ENCODE peak calls at places on chromosomes 7 and 10, in nine cellular contexts. One of them, this sample, is unnamed.

GRCh38 chr7:38681882-38682281 is 50.7 kb upstream of the AMPH start:
- DNase-seq in immature natural killer cell: no peak
- DNase-seq in cardiac muscle cell: peak
- DNase-seq in activated CD4-positive, alpha-beta T cell treated with anti-CD3 and anti-CD28 coated beads, Interleukin-2, amount 50 U/mL, for 4 hours: no peak
- DNase-seq in H7: no peak
- DNase-seq in neural progenitor cell: no peak
- DNase-seq in activated T-cell treated with anti-CD3 and anti-CD28 coated beads, Interleukin-2, amount 50 U/mL, for 24 hours: no peak
- DNase-seq in islet precursor cell: no peak
- DNase-seq in GM12891: no peak
- DNase-seq in this sample: no peak

GRCh38 chr10:129694184-129694583 is 227.1 kb downstream of the MGMT start:
- DNase-seq in immature natural killer cell: no peak
- DNase-seq in cardiac muscle cell: no peak
- DNase-seq in activated CD4-positive, alpha-beta T cell treated with anti-CD3 and anti-CD28 coated beads, Interleukin-2, amount 50 U/mL, for 4 hours: no peak
- DNase-seq in H7: no peak
- DNase-seq in neural progenitor cell: no peak
- DNase-seq in activated T-cell treated with anti-CD3 and anti-CD28 coated beads, Interleukin-2, amount 50 U/mL, for 24 hours: no peak
- DNase-seq in islet precursor cell: no peak
- DNase-seq in GM12891: no peak
- DNase-seq in this sample: no peak

GRCh38 chr7:112104153-112104552 is 102.0 kb downstream of the DOCK4 start:
- DNase-seq in immature natural killer cell: no peak
- DNase-seq in cardiac muscle cell: no peak
- DNase-seq in activated CD4-positive, alpha-beta T cell treated with anti-CD3 and anti-CD28 coated beads, Interleukin-2, amount 50 U/mL, for 4 hours: no peak
- DNase-seq in H7: no peak
- DNase-seq in neural progenitor cell: no peak
- DNase-seq in activated T-cell treated with anti-CD3 and anti-CD28 coated beads, Interleukin-2, amount 50 U/mL, for 24 hours: no peak
- DNase-seq in islet precursor cell: no peak
- DNase-seq in GM12891: no peak
- DNase-seq in this sample: no peak

GRCh38 chr7:33093266-33093665 is 15.9 kb downstream of the RP9 start:
- DNase-seq in immature natural killer cell: no peak
- DNase-seq in cardiac muscle cell: no peak
- DNase-seq in activated CD4-positive, alpha-beta T cell treated with anti-CD3 and anti-CD28 coated beads, Interleukin-2, amount 50 U/mL, for 4 hours: no peak
- DNase-seq in H7: no peak
- DNase-seq in neural progenitor cell: no peak
- DNase-seq in activated T-cell treated with anti-CD3 and anti-CD28 coated beads, Interleukin-2, amount 50 U/mL, for 24 hours: no peak
- DNase-seq in islet precursor cell: no peak
- DNase-seq in GM12891: no peak
- DNase-seq in this sample: no peak

GRCh38 chr10:129466703-129467345 is at the start of gene MGMT:
- DNase-seq in immature natural killer cell: peak
- DNase-seq in cardiac muscle cell: peak
- DNase-seq in activated CD4-positive, alpha-beta T cell treated with anti-CD3 and anti-CD28 coated beads, Interleukin-2, amount 50 U/mL, for 4 hours: peak
- DNase-seq in H7: peak
- DNase-seq in neural progenitor cell: peak
- DNase-seq in activated T-cell treated with anti-CD3 and anti-CD28 coated beads, Interleukin-2, amount 50 U/mL, for 24 hours: peak
- DNase-seq in islet precursor cell: peak
- DNase-seq in GM12891: peak
- DNase-seq in this sample: peak

GRCh38 chr7:96306385-96307125 is 15.3 kb downstream of the SLC25A13 start:
- DNase-seq in immature natural killer cell: no peak
- DNase-seq in cardiac muscle cell: no peak
- DNase-seq in activated CD4-positive, alpha-beta T cell treated with anti-CD3 and anti-CD28 coated beads, Interleukin-2, amount 50 U/mL, for 4 hours: no peak
- DNase-seq in H7: no peak
- DNase-seq in neural progenitor cell: no peak
- DNase-seq in activated T-cell treated with anti-CD3 and anti-CD28 coated beads, Interleukin-2, amount 50 U/mL, for 24 hours: no peak
- DNase-seq in islet precursor cell: no peak
- DNase-seq in GM12891: no peak
- DNase-seq in this sample: no peak

GRCh38 chr10:31739759-31740158 is 188.9 kb downstream of the ARHGAP12 start:
- DNase-seq in immature natural killer cell: no peak
- DNase-seq in cardiac muscle cell: peak
- DNase-seq in activated CD4-positive, alpha-beta T cell treated with anti-CD3 and anti-CD28 coated beads, Interleukin-2, amount 50 U/mL, for 4 hours: no peak
- DNase-seq in H7: no peak
- DNase-seq in neural progenitor cell: no peak
- DNase-seq in activated T-cell treated with anti-CD3 and anti-CD28 coated beads, Interleukin-2, amount 50 U/mL, for 24 hours: no peak
- DNase-seq in islet precursor cell: peak
- DNase-seq in GM12891: no peak
- DNase-seq in this sample: no peak

GRCh38 chr7:123660514-123661354 is 5.1 kb downstream of the LMOD2 start:
- DNase-seq in immature natural killer cell: no peak
- DNase-seq in cardiac muscle cell: no peak
- DNase-seq in activated CD4-positive, alpha-beta T cell treated with anti-CD3 and anti-CD28 coated beads, Interleukin-2, amount 50 U/mL, for 4 hours: no peak
- DNase-seq in H7: no peak
- DNase-seq in neural progenitor cell: no peak
- DNase-seq in activated T-cell treated with anti-CD3 and anti-CD28 coated beads, Interleukin-2, amount 50 U/mL, for 24 hours: no peak
- DNase-seq in islet precursor cell: no peak
- DNase-seq in GM12891: no peak
- DNase-seq in this sample: no peak

GRCh38 chr7:134899729-134900128 is 86.6 kb upstream of the AGBL3 start:
- DNase-seq in immature natural killer cell: no peak
- DNase-seq in cardiac muscle cell: peak
- DNase-seq in activated CD4-positive, alpha-beta T cell treated with anti-CD3 and anti-CD28 coated beads, Interleukin-2, amount 50 U/mL, for 4 hours: no peak
- DNase-seq in H7: no peak
- DNase-seq in neural progenitor cell: no peak
- DNase-seq in activated T-cell treated with anti-CD3 and anti-CD28 coated beads, Interleukin-2, amount 50 U/mL, for 24 hours: no peak
- DNase-seq in islet precursor cell: peak
- DNase-seq in GM12891: no peak
- DNase-seq in this sample: no peak

GRCh38 chr10:92789826-92790225 is 58.5 kb upstream of the EXOC6 start:
- DNase-seq in immature natural killer cell: no peak
- DNase-seq in cardiac muscle cell: no peak
- DNase-seq in activated CD4-positive, alpha-beta T cell treated with anti-CD3 and anti-CD28 coated beads, Interleukin-2, amount 50 U/mL, for 4 hours: no peak
- DNase-seq in H7: no peak
- DNase-seq in neural progenitor cell: peak
- DNase-seq in activated T-cell treated with anti-CD3 and anti-CD28 coated beads, Interleukin-2, amount 50 U/mL, for 24 hours: no peak
- DNase-seq in islet precursor cell: no peak
- DNase-seq in GM12891: no peak
- DNase-seq in this sample: no peak

GRCh38 chr7:94509879-94510581 is 421 bp downstream of the CASD1 start:
- DNase-seq in immature natural killer cell: peak
- DNase-seq in cardiac muscle cell: peak
- DNase-seq in activated CD4-positive, alpha-beta T cell treated with anti-CD3 and anti-CD28 coated beads, Interleukin-2, amount 50 U/mL, for 4 hours: peak
- DNase-seq in H7: peak
- DNase-seq in neural progenitor cell: peak
- DNase-seq in activated T-cell treated with anti-CD3 and anti-CD28 coated beads, Interleukin-2, amount 50 U/mL, for 24 hours: peak
- DNase-seq in islet precursor cell: peak
- DNase-seq in GM12891: peak
- DNase-seq in this sample: no peak

GRCh38 chr7:92569137-92569536 is 21.1 kb downstream of the FAM133B start:
- DNase-seq in immature natural killer cell: no peak
- DNase-seq in cardiac muscle cell: peak
- DNase-seq in activated CD4-positive, alpha-beta T cell treated with anti-CD3 and anti-CD28 coated beads, Interleukin-2, amount 50 U/mL, for 4 hours: no peak
- DNase-seq in H7: no peak
- DNase-seq in neural progenitor cell: no peak
- DNase-seq in activated T-cell treated with anti-CD3 and anti-CD28 coated beads, Interleukin-2, amount 50 U/mL, for 24 hours: no peak
- DNase-seq in islet precursor cell: no peak
- DNase-seq in GM12891: no peak
- DNase-seq in this sample: no peak

GRCh38 chr10:128186959-128187787 is 61.0 kb upstream of the MKI67 start:
- DNase-seq in immature natural killer cell: peak
- DNase-seq in cardiac muscle cell: no peak
- DNase-seq in activated CD4-positive, alpha-beta T cell treated with anti-CD3 and anti-CD28 coated beads, Interleukin-2, amount 50 U/mL, for 4 hours: no peak
- DNase-seq in H7: peak
- DNase-seq in neural progenitor cell: no peak
- DNase-seq in activated T-cell treated with anti-CD3 and anti-CD28 coated beads, Interleukin-2, amount 50 U/mL, for 24 hours: peak
- DNase-seq in islet precursor cell: no peak
- DNase-seq in GM12891: no peak
- DNase-seq in this sample: no peak

GRCh38 chr10:22612316-22612715 is 102.1 kb downstream of the PIP4K2A start:
- DNase-seq in immature natural killer cell: no peak
- DNase-seq in cardiac muscle cell: no peak
- DNase-seq in activated CD4-positive, alpha-beta T cell treated with anti-CD3 and anti-CD28 coated beads, Interleukin-2, amount 50 U/mL, for 4 hours: no peak
- DNase-seq in H7: no peak
- DNase-seq in neural progenitor cell: no peak
- DNase-seq in activated T-cell treated with anti-CD3 and anti-CD28 coated beads, Interleukin-2, amount 50 U/mL, for 24 hours: no peak
- DNase-seq in islet precursor cell: no peak
- DNase-seq in GM12891: no peak
- DNase-seq in this sample: no peak

GRCh38 chr10:103820101-103821062 is 35.0 kb downstream of the SH3PXD2A start:
- DNase-seq in immature natural killer cell: no peak
- DNase-seq in cardiac muscle cell: peak
- DNase-seq in activated CD4-positive, alpha-beta T cell treated with anti-CD3 and anti-CD28 coated beads, Interleukin-2, amount 50 U/mL, for 4 hours: no peak
- DNase-seq in H7: no peak
- DNase-seq in neural progenitor cell: no peak
- DNase-seq in activated T-cell treated with anti-CD3 and anti-CD28 coated beads, Interleukin-2, amount 50 U/mL, for 24 hours: no peak
- DNase-seq in islet precursor cell: peak
- DNase-seq in GM12891: no peak
- DNase-seq in this sample: no peak

GRCh38 chr10:127755758-127756157 is 18.8 kb downstream of the FOXI2 start:
- DNase-seq in immature natural killer cell: no peak
- DNase-seq in cardiac muscle cell: no peak
- DNase-seq in activated CD4-positive, alpha-beta T cell treated with anti-CD3 and anti-CD28 coated beads, Interleukin-2, amount 50 U/mL, for 4 hours: no peak
- DNase-seq in H7: no peak
- DNase-seq in neural progenitor cell: no peak
- DNase-seq in activated T-cell treated with anti-CD3 and anti-CD28 coated beads, Interleukin-2, amount 50 U/mL, for 24 hours: no peak
- DNase-seq in islet precursor cell: peak
- DNase-seq in GM12891: no peak
- DNase-seq in this sample: no peak

GRCh38 chr10:11012476-11012875 is 5.2 kb upstream of the CELF2 start:
- DNase-seq in immature natural killer cell: no peak
- DNase-seq in cardiac muscle cell: no peak
- DNase-seq in activated CD4-positive, alpha-beta T cell treated with anti-CD3 and anti-CD28 coated beads, Interleukin-2, amount 50 U/mL, for 4 hours: no peak
- DNase-seq in H7: no peak
- DNase-seq in neural progenitor cell: no peak
- DNase-seq in activated T-cell treated with anti-CD3 and anti-CD28 coated beads, Interleukin-2, amount 50 U/mL, for 24 hours: no peak
- DNase-seq in islet precursor cell: no peak
- DNase-seq in GM12891: no peak
- DNase-seq in this sample: no peak

GRCh38 chr7:17830206-17830605 is 110.1 kb downstream of the SNX13 start:
- DNase-seq in immature natural killer cell: no peak
- DNase-seq in cardiac muscle cell: peak
- DNase-seq in activated CD4-positive, alpha-beta T cell treated with anti-CD3 and anti-CD28 coated beads, Interleukin-2, amount 50 U/mL, for 4 hours: no peak
- DNase-seq in H7: no peak
- DNase-seq in neural progenitor cell: no peak
- DNase-seq in activated T-cell treated with anti-CD3 and anti-CD28 coated beads, Interleukin-2, amount 50 U/mL, for 24 hours: no peak
- DNase-seq in islet precursor cell: no peak
- DNase-seq in GM12891: no peak
- DNase-seq in this sample: no peak

GRCh38 chr7:16619979-16620408 is 25.6 kb downstream of the ANKMY2 start:
- DNase-seq in immature natural killer cell: no peak
- DNase-seq in cardiac muscle cell: no peak
- DNase-seq in activated CD4-positive, alpha-beta T cell treated with anti-CD3 and anti-CD28 coated beads, Interleukin-2, amount 50 U/mL, for 4 hours: no peak
- DNase-seq in H7: no peak
- DNase-seq in neural progenitor cell: no peak
- DNase-seq in activated T-cell treated with anti-CD3 and anti-CD28 coated beads, Interleukin-2, amount 50 U/mL, for 24 hours: no peak
- DNase-seq in islet precursor cell: no peak
- DNase-seq in GM12891: no peak
- DNase-seq in this sample: no peak

GRCh38 chr10:59279476-59279875 is 82.9 kb downstream of the FAM13C start:
- DNase-seq in immature natural killer cell: no peak
- DNase-seq in cardiac muscle cell: no peak
- DNase-seq in activated CD4-positive, alpha-beta T cell treated with anti-CD3 and anti-CD28 coated beads, Interleukin-2, amount 50 U/mL, for 4 hours: no peak
- DNase-seq in H7: no peak
- DNase-seq in neural progenitor cell: no peak
- DNase-seq in activated T-cell treated with anti-CD3 and anti-CD28 coated beads, Interleukin-2, amount 50 U/mL, for 24 hours: no peak
- DNase-seq in islet precursor cell: no peak
- DNase-seq in GM12891: no peak
- DNase-seq in this sample: no peak

GRCh38 chr7:107813524-107813923 is 10.5 kb upstream of the SLC26A3 start:
- DNase-seq in immature natural killer cell: no peak
- DNase-seq in cardiac muscle cell: no peak
- DNase-seq in activated CD4-positive, alpha-beta T cell treated with anti-CD3 and anti-CD28 coated beads, Interleukin-2, amount 50 U/mL, for 4 hours: no peak
- DNase-seq in H7: no peak
- DNase-seq in neural progenitor cell: no peak
- DNase-seq in activated T-cell treated with anti-CD3 and anti-CD28 coated beads, Interleukin-2, amount 50 U/mL, for 24 hours: peak
- DNase-seq in islet precursor cell: no peak
- DNase-seq in GM12891: no peak
- DNase-seq in this sample: no peak

GRCh38 chr7:31919678-31920369 is 150.4 kb downstream of the PDE1C start:
- DNase-seq in immature natural killer cell: no peak
- DNase-seq in cardiac muscle cell: no peak
- DNase-seq in activated CD4-positive, alpha-beta T cell treated with anti-CD3 and anti-CD28 coated beads, Interleukin-2, amount 50 U/mL, for 4 hours: no peak
- DNase-seq in H7: no peak
- DNase-seq in neural progenitor cell: no peak
- DNase-seq in activated T-cell treated with anti-CD3 and anti-CD28 coated beads, Interleukin-2, amount 50 U/mL, for 24 hours: no peak
- DNase-seq in islet precursor cell: no peak
- DNase-seq in GM12891: no peak
- DNase-seq in this sample: no peak

GRCh38 chr7:73976761-73977625 is 51.0 kb upstream of the ELN start:
- DNase-seq in immature natural killer cell: no peak
- DNase-seq in cardiac muscle cell: no peak
- DNase-seq in activated CD4-positive, alpha-beta T cell treated with anti-CD3 and anti-CD28 coated beads, Interleukin-2, amount 50 U/mL, for 4 hours: no peak
- DNase-seq in H7: peak
- DNase-seq in neural progenitor cell: no peak
- DNase-seq in activated T-cell treated with anti-CD3 and anti-CD28 coated beads, Interleukin-2, amount 50 U/mL, for 24 hours: no peak
- DNase-seq in islet precursor cell: no peak
- DNase-seq in GM12891: no peak
- DNase-seq in this sample: no peak